ENCODE peak calls at places on chromosome 4, in six cellular contexts. R is IMR-90; N is mammary epithelial cell; Y is tibial artery; B is CD8-positive, alpha-beta T cell; U is breast epithelium. Q is an unnamed sample. For H3K4me1, the result is how much of the 10 kb centered on the place peaks cover.

GRCh38 chr4:179817317-179817716 is 2375.1 kb upstream of the AGA start:
- DNase-seq in R (no peak), U (no peak), N (no peak), Y (no peak), B (no peak), Q (no peak)

GRCh38 chr4:82906469-82906868 is 5.9 kb downstream of the THAP9 start:
- DNase-seq in U (no peak), R (no peak), Y (no peak), N (no peak), B (no peak), Q (no peak)

GRCh38 chr4:54585321-54586000 is 72.3 kb upstream of the KIT start:
- DNase-seq in U (no peak), R (peak), Y (no peak), N (peak), B (no peak), Q (no peak)

GRCh38 chr4:43275779-43276178 is 383.3 kb downstream of the GRXCR1 start:
- DNase-seq in B (no peak), R (no peak), U (no peak), Y (no peak), N (no peak), Q (no peak)

GRCh38 chr4:145289403-145290076 is 109.2 kb upstream of the OTUD4 start:
- DNase-seq in Y (no peak), B (no peak), U (no peak), N (no peak), R (peak), Q (no peak)

GRCh38 chr4:149987330-149987751 is 90.9 kb upstream of the DCLK2 start:
- DNase-seq in Y (no peak), U (no peak), N (no peak), B (no peak), R (no peak), Q (no peak)

GRCh38 chr4:142516686-142517145 is 329.4 kb downstream of the INPP4B start:
- DNase-seq in N (peak), R (peak), Y (no peak), B (no peak), U (no peak), Q (no peak)

GRCh38 chr4:139676913-139677585 is 11.4 kb downstream of the MGST2 start:
- DNase-seq in R (no peak), B (no peak), U (no peak), Y (no peak), N (no peak), Q (no peak)

GRCh38 chr4:98430708-98431403 is 169.7 kb downstream of the RAP1GDS1 start:
- DNase-seq in R (peak), U (no peak), N (peak), Y (no peak), B (no peak), Q (no peak)

GRCh38 chr4:55865228-55865806 is 11.9 kb downstream of the EXOC1 start:
- DNase-seq in R (peak), U (no peak), N (peak), B (no peak), Y (no peak), Q (no peak)
- H3K27ac ChIP-seq in R (peak), U (peak), N (peak), B (no peak), Y (peak), Q (peak)

GRCh38 chr4:41124916-41125548 is 89.3 kb downstream of the APBB2 start:
- DNase-seq in U (no peak), R (no peak), N (peak), B (no peak), Y (no peak), Q (no peak)

GRCh38 chr4:41122309-41122708 is 92.0 kb downstream of the APBB2 start:
- DNase-seq in N (no peak), U (no peak), B (no peak), R (no peak), Y (no peak), Q (no peak)

GRCh38 chr4:41120297-41121217 is 93.8 kb downstream of the APBB2 start:
- DNase-seq in B (no peak), U (peak), Y (peak), R (peak), N (peak), Q (peak)

GRCh38 chr4:41121906-41122305 is 92.4 kb downstream of the APBB2 start:
- DNase-seq in B (no peak), R (no peak), Y (no peak), U (no peak), N (no peak), Q (no peak)

DNA sequence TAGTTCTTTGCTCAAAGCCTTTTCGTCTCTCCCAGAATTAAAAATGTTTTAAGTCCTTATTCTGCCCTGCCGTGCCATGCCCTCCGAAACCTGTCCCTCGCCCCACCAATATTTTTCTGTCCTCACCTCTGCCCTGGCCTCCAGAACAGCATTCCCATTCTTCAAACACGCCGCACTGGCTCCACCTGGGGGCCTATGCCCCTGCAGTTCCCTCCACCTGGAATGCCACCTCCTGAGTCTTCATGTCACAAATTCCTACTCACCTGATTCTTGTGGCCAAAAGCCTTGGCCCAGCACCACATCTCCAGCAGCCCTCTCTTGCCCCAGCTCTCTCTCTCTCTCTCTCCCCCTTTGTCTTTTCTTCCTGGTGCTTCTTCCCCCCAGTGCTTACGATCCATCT is 91.6 kb downstream of the APBB2 start:
- DNase-seq in R (no peak), N (no peak), B (no peak), U (no peak), Y (no peak), Q (no peak)
- H3K4me1 ChIP-seq in R (under half), N (under half), B (under half), U (under half), Y (under half), Q (under half)

GRCh38 chr4:118909173-118909956 is 20.7 kb downstream of the SYNPO2 start:
- DNase-seq in Y (no peak), R (no peak), N (no peak), B (no peak), U (no peak), Q (peak)

GRCh38 chr4:118905546-118905945 is 16.9 kb downstream of the SYNPO2 start:
- DNase-seq in U (no peak), N (no peak), R (peak), Y (no peak), B (no peak), Q (no peak)

GRCh38 chr4:118904418-118904817 is 15.8 kb downstream of the SYNPO2 start:
- DNase-seq in Y (no peak), U (peak), B (no peak), N (no peak), R (no peak), Q (no peak)

GRCh38 chr4:118910221-118910620 is 21.6 kb downstream of the SYNPO2 start:
- DNase-seq in U (no peak), B (no peak), N (peak), R (peak), Y (no peak), Q (no peak)

DNA sequence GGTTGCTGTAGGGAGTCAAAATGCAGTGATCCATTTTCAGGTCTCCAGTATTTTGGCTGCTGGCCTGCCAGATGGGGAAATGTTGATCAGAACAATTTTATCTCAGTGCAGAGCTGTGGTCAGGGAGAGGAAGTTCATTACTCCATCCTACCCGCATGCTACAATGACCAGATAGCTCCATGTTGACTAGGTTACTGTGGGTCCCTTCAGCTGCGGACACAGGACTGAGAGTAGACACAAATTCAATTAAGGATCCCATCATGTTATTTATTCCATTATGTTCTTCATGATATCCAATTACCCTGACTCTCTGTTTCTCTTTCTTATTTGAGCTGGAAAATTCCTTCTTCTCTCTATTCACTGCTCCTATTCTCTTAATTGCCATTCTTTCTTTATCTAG is 16.3 kb downstream of the SYNPO2 start:
- DNase-seq in B (no peak), N (no peak), R (peak), Y (no peak), U (no peak), Q (no peak)
- H3K27ac ChIP-seq in B (no peak), N (no peak), R (no peak), Y (peak), U (peak), Q (peak)

GRCh38 chr4:69831646-69832325 is 28.2 kb downstream of the SULT1E1 start:
- DNase-seq in R (no peak), U (no peak), B (no peak), N (no peak), Y (no peak), Q (peak)

GRCh38 chr4:69832326-69833030 is 27.5 kb downstream of the SULT1E1 start:
- DNase-seq in N (no peak), U (no peak), Y (no peak), B (no peak), R (no peak), Q (no peak)

GRCh38 chr4:69833251-69833650 is 26.7 kb downstream of the SULT1E1 start:
- DNase-seq in U (no peak), N (no peak), B (no peak), R (no peak), Y (no peak), Q (no peak)

GRCh38 chr4:69836321-69836720 is 23.6 kb downstream of the SULT1E1 start:
- DNase-seq in N (no peak), Y (no peak), U (no peak), R (no peak), B (no peak), Q (no peak)

DNA sequence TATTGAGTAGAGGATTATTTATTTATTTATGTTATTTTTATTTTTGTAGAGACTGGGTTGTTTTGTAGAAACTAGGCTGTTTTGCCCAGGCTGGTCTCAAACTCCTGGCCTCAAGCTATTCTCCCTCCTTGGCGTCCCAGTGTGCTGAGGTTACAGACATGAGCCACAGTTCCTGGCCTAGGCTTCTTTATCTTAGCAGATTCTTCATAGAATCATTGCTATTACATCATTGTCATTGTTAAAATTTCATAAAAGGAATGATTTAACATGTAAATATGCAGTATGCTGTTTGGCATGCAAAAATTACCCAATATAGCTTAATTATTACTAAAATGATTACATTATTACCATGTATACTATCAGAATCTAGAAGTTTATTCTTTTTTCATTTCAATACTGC is 24.2 kb downstream of the SULT1E1 start:
- DNase-seq in U (no peak), N (no peak), R (no peak), Y (no peak), B (no peak), Q (no peak)
- H3K4me1 ChIP-seq in U (under half), N (under half), R (under half), Y (under half), B (under half), Q (under half)

GRCh38 chr4:102311912-102312311 is 33.4 kb downstream of the SLC39A8 start:
- DNase-seq in U (no peak), N (no peak), B (no peak), Y (no peak), R (no peak), Q (no peak)

GRCh38 chr4:102311407-102311806 is 33.9 kb downstream of the SLC39A8 start:
- DNase-seq in B (no peak), U (no peak), R (no peak), Y (no peak), N (no peak), Q (no peak)

GRCh38 chr4:102302762-102303161 is 42.5 kb downstream of the SLC39A8 start:
- DNase-seq in R (no peak), B (no peak), U (no peak), Y (no peak), N (no peak), Q (no peak)

GRCh38 chr4:102312447-102312846 is 32.8 kb downstream of the SLC39A8 start:
- DNase-seq in Y (no peak), R (no peak), B (no peak), N (no peak), U (no peak), Q (no peak)

DNA sequence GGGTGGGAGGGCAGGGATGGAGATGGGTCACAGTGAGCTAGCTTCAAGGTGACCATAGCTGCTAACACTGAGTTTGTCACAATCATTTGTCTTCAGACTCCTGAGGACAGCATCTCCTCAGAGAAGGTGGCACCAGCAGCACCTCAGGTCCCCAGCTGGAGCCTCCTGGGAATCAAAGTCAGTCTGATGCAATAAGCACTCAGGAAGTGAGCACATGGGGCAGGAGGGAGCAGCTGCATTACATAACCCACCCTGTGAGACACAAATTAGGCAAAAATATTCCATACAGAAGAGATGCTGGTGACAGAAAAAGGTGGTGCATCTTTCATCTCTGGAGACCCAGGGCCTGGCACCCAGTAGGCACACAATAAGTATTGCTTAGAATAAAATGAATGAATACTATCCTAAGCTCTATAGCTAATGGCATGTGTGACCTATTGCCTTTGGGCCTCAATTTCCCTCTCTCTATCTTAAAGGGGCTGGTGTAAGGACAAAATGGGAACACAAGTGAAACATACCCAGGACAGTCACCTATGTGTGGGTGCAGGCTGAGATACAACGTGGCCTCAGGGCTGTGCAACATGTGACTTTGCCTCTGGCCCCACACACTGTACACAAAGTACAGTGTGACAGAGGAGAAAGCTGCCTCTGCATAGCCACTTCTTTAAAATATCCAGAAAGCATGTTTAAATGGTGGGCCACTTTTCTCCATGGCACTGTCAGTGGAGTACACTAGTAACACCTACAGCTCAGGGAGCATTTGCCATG is 37.1 kb downstream of the SLC39A8 start:
- DNase-seq in U (no peak), R (no peak), N (peak), Y (no peak), B (no peak), Q (no peak)
- H3K27ac ChIP-seq in U (no peak), R (no peak), N (no peak), Y (no peak), B (no peak), Q (no peak)

GRCh38 chr4:102341201-102341600 is 4.1 kb downstream of the SLC39A8 start:
- DNase-seq in U (no peak), R (no peak), N (no peak), Y (no peak), B (no peak), Q (no peak)
- H3K4me1 ChIP-seq in U (under half), R (under half), N (under half), Y (under half), B (under half), Q (under half)

DNA sequence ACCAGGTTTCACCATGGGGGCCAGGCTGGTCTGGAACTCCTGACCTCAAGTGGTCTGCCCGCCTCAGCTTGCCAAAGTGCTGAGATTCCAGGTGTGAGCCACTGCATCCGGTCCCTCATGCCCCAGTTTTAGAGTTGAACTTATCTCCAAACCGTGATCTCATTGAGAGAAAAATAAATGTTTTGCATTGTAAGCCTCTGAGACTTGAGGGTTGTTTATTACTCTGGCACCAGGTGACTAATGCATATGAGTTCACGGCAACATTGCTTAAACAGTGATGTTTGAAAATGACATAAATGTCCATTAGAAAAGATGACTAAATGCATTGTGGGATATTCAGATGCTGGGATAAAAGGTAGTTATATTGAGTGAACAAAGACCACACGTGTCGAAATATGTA is 22.9 kb upstream of the FAT1 start:
- DNase-seq in R (peak), U (no peak), N (peak), B (no peak), Y (no peak), Q (no peak)
- H3K27ac ChIP-seq in R (no peak), U (no peak), N (no peak), B (no peak), Y (no peak), Q (no peak)

GRCh38 chr4:153792893-153793227 is 4.0 kb upstream of the SFRP2 start:
- DNase-seq in U (no peak), B (no peak), R (no peak), N (no peak), Y (no peak), Q (no peak)
- H3K4me1 ChIP-seq in U (under half), B (under half), R (under half), N (under half), Y (under half), Q (under half)

GRCh38 chr4:73839071-73839470 is 2.6 kb downstream of the CXCL6 start:
- DNase-seq in R (no peak), U (no peak), Y (no peak), N (no peak), B (no peak), Q (no peak)
- H3K27ac ChIP-seq in R (no peak), U (no peak), Y (no peak), N (no peak), B (no peak), Q (no peak)

GRCh38 chr4:169253087-169253675 is 17.6 kb downstream of the SH3RF1 start:
- DNase-seq in Y (no peak), N (no peak), B (no peak), R (no peak), U (no peak), Q (no peak)
- H3K4me1 ChIP-seq in Y (half or more), N (half or more), B (under half), R (under half), U (under half), Q (under half)

Q was measured in heart left ventricle.